ENCODE peak calls at places on chromosome 6, in ten cellular contexts. G is breast epithelium; L is GM12865; W is PC-9; O is OCI-LY7; C is dorsolateral prefrontal cortex; F is GM23338; Q is CD8-positive, alpha-beta T cell; A is AG10803; J is thoracic aorta. N is an unnamed sample.

GRCh38 chr6:34115396-34116314 is 30.2 kb downstream of the GRM4 start:
- DNase-seq in G (no peak), L (peak), W (peak), O (peak), C (no peak), F (peak), Q (no peak), A (no peak), J (no peak), N (no peak)

GRCh38 chr6:46044876-46045617 is 29.4 kb upstream of the CLIC5 start:
- DNase-seq in G (no peak), L (no peak), W (peak), O (no peak), C (no peak), F (no peak), Q (no peak), A (peak), J (peak), N (no peak)

GRCh38 chr6:66935612-66936011 is 1228.6 kb upstream of the EYS start:
- DNase-seq in G (no peak), L (no peak), W (no peak), O (no peak), C (no peak), F (no peak), Q (no peak), A (no peak), J (no peak), N (no peak)

GRCh38 chr6:21864211-21864610 is 270.7 kb downstream of the SOX4 start:
- DNase-seq in G (no peak), L (no peak), W (no peak), O (no peak), C (no peak), F (no peak), Q (no peak), A (no peak), J (no peak), N (no peak)

GRCh38 chr6:63295553-63295952 is 24.2 kb downstream of the LGSN start:
- DNase-seq in G (no peak), L (no peak), W (no peak), O (no peak), C (no peak), F (peak), Q (no peak), A (no peak), J (no peak), N (no peak)

GRCh38 chr6:154302111-154302752 is 54.4 kb downstream of the IPCEF1 start:
- DNase-seq in G (no peak), L (peak), W (no peak), O (peak), C (no peak), F (no peak), Q (no peak), A (peak), J (no peak), N (peak)

GRCh38 chr6:105374010-105374420 is 28.9 kb downstream of the PREP start:
- DNase-seq in G (no peak), L (no peak), W (peak), O (no peak), C (no peak), F (no peak), Q (no peak), A (peak), J (no peak), N (no peak)

GRCh38 chr6:53815381-53816119 is 20.7 kb downstream of the LRRC1 start:
- DNase-seq in G (no peak), L (no peak), W (no peak), O (no peak), C (no peak), F (no peak), Q (no peak), A (no peak), J (no peak), N (no peak)

GRCh38 chr6:129719692-129720091 is 9.7 kb upstream of the ARHGAP18 start:
- DNase-seq in G (no peak), L (no peak), W (no peak), O (no peak), C (no peak), F (no peak), Q (no peak), A (peak), J (no peak), N (no peak)

GRCh38 chr6:162151050-162151658 is 576.4 kb downstream of the PRKN start:
- DNase-seq in G (no peak), L (no peak), W (no peak), O (no peak), C (no peak), F (no peak), Q (no peak), A (peak), J (no peak), N (no peak)

GRCh38 chr6:128365520-128366160 is 154.8 kb downstream of the PTPRK start:
- DNase-seq in G (no peak), L (no peak), W (no peak), O (no peak), C (no peak), F (no peak), Q (no peak), A (no peak), J (no peak), N (no peak)

GRCh38 chr6:28807682-28808280 is 116.0 kb downstream of the TRIM27 start:
- DNase-seq in G (no peak), L (peak), W (peak), O (peak), C (no peak), F (peak), Q (no peak), A (peak), J (no peak), N (no peak)

GRCh38 chr6:63525186-63525878 is 46.9 kb upstream of the LOC128125822 start:
- DNase-seq in G (no peak), L (peak), W (no peak), O (peak), C (no peak), F (peak), Q (no peak), A (no peak), J (no peak), N (no peak)

GRCh38 chr6:100379386-100379785 is 85.3 kb downstream of the SIM1 start:
- DNase-seq in G (no peak), L (no peak), W (no peak), O (no peak), C (no peak), F (no peak), Q (no peak), A (peak), J (no peak), N (no peak)

GRCh38 chr6:29792123-29793035 is 35.2 kb upstream of the HLA-G start:
- DNase-seq in G (peak), L (peak), W (peak), O (no peak), C (peak), F (peak), Q (peak), A (peak), J (peak), N (no peak)

GRCh38 chr6:437042-437402 is 45.5 kb downstream of the IRF4 start:
- DNase-seq in G (no peak), L (no peak), W (no peak), O (no peak), C (no peak), F (no peak), Q (no peak), A (no peak), J (no peak), N (no peak)

GRCh38 chr6:131134220-131134831 is 941 bp upstream of the AKAP7 start:
- DNase-seq in G (no peak), L (no peak), W (no peak), O (no peak), C (no peak), F (no peak), Q (no peak), A (no peak), J (no peak), N (no peak)
- H3K4me3 ChIP-seq in G (peak), L (no peak), W (peak), O (peak), C (peak), F (peak), Q (no peak), A (peak), J (peak), N (no peak)

GRCh38 chr6:101517632-101518031 is 124.1 kb downstream of the GRIK2 start:
- DNase-seq in G (no peak), L (peak), W (no peak), O (no peak), C (no peak), F (no peak), Q (no peak), A (no peak), J (no peak), N (peak)

GRCh38 chr6:101516553-101516952 is 123.0 kb downstream of the GRIK2 start:
- DNase-seq in G (no peak), L (no peak), W (no peak), O (no peak), C (no peak), F (no peak), Q (no peak), A (no peak), J (no peak), N (no peak)

GRCh38 chr6:101509556-101509955 is 116.0 kb downstream of the GRIK2 start:
- DNase-seq in G (no peak), L (no peak), W (no peak), O (no peak), C (no peak), F (no peak), Q (no peak), A (peak), J (no peak), N (no peak)

GRCh38 chr6:101513181-101513580 is 119.7 kb downstream of the GRIK2 start:
- DNase-seq in G (no peak), L (no peak), W (no peak), O (no peak), C (no peak), F (no peak), Q (no peak), A (no peak), J (no peak), N (no peak)
- TF ChIP-seq CTCF in G (no peak), L (no peak), W (no peak), O (no peak), C (no peak), F (no peak), Q (no peak), A (no peak), J (no peak), N (no peak)

GRCh38 chr6:26473758-26474438 is 16.1 kb downstream of the BTN2A1 start:
- DNase-seq in G (peak), L (peak), W (peak), O (peak), C (peak), F (peak), Q (peak), A (peak), J (peak), N (peak)

GRCh38 chr6:26476893-26477292 is 19.1 kb downstream of the BTN2A1 start:
- DNase-seq in G (no peak), L (no peak), W (no peak), O (no peak), C (no peak), F (no peak), Q (no peak), A (no peak), J (no peak), N (no peak)

GRCh38 chr6:26474439-26474881 is 16.7 kb downstream of the BTN2A1 start:
- DNase-seq in G (no peak), L (no peak), W (no peak), O (peak), C (no peak), F (peak), Q (no peak), A (no peak), J (no peak), N (no peak)

GRCh38 chr6:26477431-26477830 is 19.7 kb downstream of the BTN2A1 start:
- DNase-seq in G (no peak), L (no peak), W (no peak), O (no peak), C (no peak), F (no peak), Q (no peak), A (no peak), J (no peak), N (no peak)

GRCh38 chr6:26475823-26476729 is 18.3 kb downstream of the BTN2A1 start:
- DNase-seq in G (no peak), L (no peak), W (no peak), O (no peak), C (no peak), F (peak), Q (no peak), A (peak), J (no peak), N (no peak)
- H3K4me3 ChIP-seq in G (no peak), L (no peak), W (no peak), O (peak), C (no peak), F (peak), Q (no peak), A (no peak), J (no peak), N (no peak)

GRCh38 chr6:20404641-20405032 is 3.0 kb downstream of the E2F3 start:
- DNase-seq in G (no peak), L (peak), W (peak), O (peak), C (no peak), F (peak), Q (peak), A (peak), J (no peak), N (peak)
- TF ChIP-seq CTCF in G (peak), L (peak), W (peak), O (peak), C (peak), F (peak), Q (peak), A (peak), J (peak), N (peak)

GRCh38 chr6:20169786-20170185 is 42.5 kb downstream of the MBOAT1 start:
- DNase-seq in G (no peak), L (no peak), W (no peak), O (no peak), C (no peak), F (no peak), Q (no peak), A (no peak), J (no peak), N (no peak)
- H3K4me3 ChIP-seq in G (no peak), L (no peak), W (no peak), O (no peak), C (no peak), F (no peak), Q (no peak), A (no peak), J (no peak), N (no peak)

GRCh38 chr6:16182428-16182827 is 53.5 kb downstream of the MYLIP start:
- DNase-seq in G (no peak), L (no peak), W (no peak), O (no peak), C (no peak), F (no peak), Q (no peak), A (no peak), J (no peak), N (no peak)

GRCh38 chr6:16187185-16187584 is 51.2 kb upstream of the GMPR start:
- DNase-seq in G (no peak), L (no peak), W (no peak), O (no peak), C (no peak), F (no peak), Q (no peak), A (no peak), J (no peak), N (no peak)

GRCh38 chr6:16184554-16184953 is 53.8 kb upstream of the GMPR start:
- DNase-seq in G (no peak), L (no peak), W (no peak), O (no peak), C (no peak), F (no peak), Q (no peak), A (no peak), J (no peak), N (no peak)

GRCh38 chr6:16181429-16182359 is 52.8 kb downstream of the MYLIP start:
- DNase-seq in G (no peak), L (peak), W (no peak), O (no peak), C (no peak), F (no peak), Q (no peak), A (no peak), J (no peak), N (no peak)

DNA sequence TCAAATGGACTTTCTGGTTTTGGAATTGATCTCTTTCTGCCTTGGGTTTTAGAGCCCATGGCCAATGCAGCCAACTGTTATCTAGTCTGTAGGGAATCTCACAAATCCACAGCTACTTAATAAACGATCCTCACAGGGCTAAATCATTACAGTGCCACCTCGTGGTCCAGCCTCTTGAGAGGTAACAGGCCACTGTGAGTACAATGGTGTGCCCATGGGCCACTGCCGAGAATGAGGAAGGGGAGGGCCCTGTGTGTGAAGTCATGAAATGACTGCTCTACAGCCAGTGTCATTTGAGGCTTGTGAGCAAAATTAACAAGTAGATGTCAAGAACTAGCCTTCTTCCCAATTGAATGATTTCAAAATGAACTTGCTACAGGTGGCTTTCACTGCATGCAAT is 54.3 kb upstream of the GMPR start:
- DNase-seq in G (no peak), L (peak), W (peak), O (peak), C (no peak), F (peak), Q (no peak), A (peak), J (no peak), N (peak)
- TF ChIP-seq CTCF in G (peak), L (peak), W (peak), O (peak), C (no peak), F (peak), Q (no peak), A (peak), J (no peak), N (peak)

GRCh38 chr6:17015144-17015543 is 86.7 kb upstream of the STMND1 start:
- DNase-seq in G (no peak), L (peak), W (no peak), O (no peak), C (no peak), F (no peak), Q (no peak), A (peak), J (no peak), N (peak)
- H3K4me3 ChIP-seq in G (no peak), L (no peak), W (no peak), O (no peak), C (no peak), F (no peak), Q (no peak), A (no peak), J (no peak), N (no peak)

DNA sequence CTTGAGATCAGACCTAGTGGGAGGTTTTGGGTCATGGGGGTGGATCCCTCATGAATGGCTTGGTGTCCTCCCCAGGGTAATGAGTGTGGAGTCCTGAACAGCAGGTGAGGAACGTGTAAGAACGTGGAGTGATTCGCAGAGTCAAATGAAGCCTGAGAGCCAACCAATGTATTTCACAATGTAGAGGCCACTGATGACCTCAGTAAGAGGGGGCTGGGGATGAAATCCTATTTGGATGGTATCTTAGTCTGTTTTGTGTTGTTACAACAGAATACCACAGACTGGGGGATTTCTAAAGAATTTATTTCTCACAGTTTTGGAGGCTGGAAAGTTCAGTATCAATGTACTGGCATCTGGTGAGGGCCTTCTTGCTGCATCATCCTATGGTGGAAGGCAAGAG is 47.4 kb upstream of the HIVEP1 start:
- DNase-seq in G (no peak), L (no peak), W (no peak), O (no peak), C (no peak), F (no peak), Q (no peak), A (peak), J (no peak), N (no peak)
- TF ChIP-seq CTCF in G (no peak), L (no peak), W (no peak), O (no peak), C (no peak), F (no peak), Q (no peak), A (no peak), J (no peak), N (no peak)